ENCODE peak calls at places on chromosome X, in ten cellular contexts. One of them, this sample, is unnamed.

GRCh38 chrX:80139564-80139963 is 125.0 kb downstream of the TBX22 start:
- DNase-seq in neuronal stem cell: peak
- DNase-seq in naive thymus-derived CD4-positive, alpha-beta T cell: no peak
- DNase-seq in left ventricle myocardium superior: no peak
- DNase-seq in heart left ventricle: no peak
- DNase-seq in HS-5: no peak
- DNase-seq in activated T-helper 9 cell treated with anti-CD3 and anti-CD28 coated beads, Interleukin-2, amount 50 U/mL, for 16 hours: no peak
- DNase-seq in right atrium auricular region: no peak
- DNase-seq in stimulated activated CD4-positive, alpha-beta T cell treated with anti-CD3 and anti-CD28 coated beads, Interleukin-2, amount 100 ng/mL, for 48 hours: no peak
- DNase-seq in activated T-cell treated with anti-CD3 and anti-CD28 coated beads for 1 hour: no peak
- DNase-seq in this sample: no peak

GRCh38 chrX:28586891-28587635 is at the start of gene IL1RAPL1:
- DNase-seq in neuronal stem cell: no peak
- DNase-seq in left ventricle myocardium superior: no peak
- DNase-seq in heart left ventricle: no peak
- DNase-seq in stimulated activated CD4-positive, alpha-beta T cell treated with anti-CD3 and anti-CD28 coated beads, Interleukin-2, amount 100 ng/mL, for 48 hours: no peak
- DNase-seq in naive thymus-derived CD4-positive, alpha-beta T cell: no peak
- DNase-seq in right atrium auricular region: no peak
- DNase-seq in activated T-helper 9 cell treated with anti-CD3 and anti-CD28 coated beads, Interleukin-2, amount 50 U/mL, for 16 hours: no peak
- DNase-seq in HS-5: peak
- DNase-seq in activated T-cell treated with anti-CD3 and anti-CD28 coated beads for 1 hour: no peak
- DNase-seq in this sample: no peak

GRCh38 chrX:18377802-18378201 is 23.3 kb upstream of the SCML2 start:
- DNase-seq in activated T-cell treated with anti-CD3 and anti-CD28 coated beads for 1 hour: no peak
- DNase-seq in activated T-helper 9 cell treated with anti-CD3 and anti-CD28 coated beads, Interleukin-2, amount 50 U/mL, for 16 hours: no peak
- DNase-seq in HS-5: no peak
- DNase-seq in left ventricle myocardium superior: no peak
- DNase-seq in naive thymus-derived CD4-positive, alpha-beta T cell: peak
- DNase-seq in neuronal stem cell: no peak
- DNase-seq in stimulated activated CD4-positive, alpha-beta T cell treated with anti-CD3 and anti-CD28 coated beads, Interleukin-2, amount 100 ng/mL, for 48 hours: no peak
- DNase-seq in right atrium auricular region: no peak
- DNase-seq in heart left ventricle: no peak
- DNase-seq in this sample: peak

GRCh38 chrX:133414399-133415275 is 652 bp downstream of the GPC4 start:
- DNase-seq in HS-5: no peak
- DNase-seq in neuronal stem cell: no peak
- DNase-seq in activated T-cell treated with anti-CD3 and anti-CD28 coated beads for 1 hour: no peak
- DNase-seq in activated T-helper 9 cell treated with anti-CD3 and anti-CD28 coated beads, Interleukin-2, amount 50 U/mL, for 16 hours: no peak
- DNase-seq in left ventricle myocardium superior: peak
- DNase-seq in naive thymus-derived CD4-positive, alpha-beta T cell: no peak
- DNase-seq in stimulated activated CD4-positive, alpha-beta T cell treated with anti-CD3 and anti-CD28 coated beads, Interleukin-2, amount 100 ng/mL, for 48 hours: no peak
- DNase-seq in heart left ventricle: no peak
- DNase-seq in right atrium auricular region: no peak
- DNase-seq in this sample: peak

GRCh38 chrX:31333181-31333831 is 261.5 kb upstream of the FTHL17 start:
- DNase-seq in activated T-cell treated with anti-CD3 and anti-CD28 coated beads for 1 hour: no peak
- DNase-seq in neuronal stem cell: no peak
- DNase-seq in left ventricle myocardium superior: no peak
- DNase-seq in stimulated activated CD4-positive, alpha-beta T cell treated with anti-CD3 and anti-CD28 coated beads, Interleukin-2, amount 100 ng/mL, for 48 hours: no peak
- DNase-seq in right atrium auricular region: no peak
- DNase-seq in naive thymus-derived CD4-positive, alpha-beta T cell: no peak
- DNase-seq in heart left ventricle: no peak
- DNase-seq in HS-5: peak
- DNase-seq in activated T-helper 9 cell treated with anti-CD3 and anti-CD28 coated beads, Interleukin-2, amount 50 U/mL, for 16 hours: no peak
- DNase-seq in this sample: no peak

GRCh38 chrX:103664363-103664762 is 22.1 kb downstream of the MORF4L2 start:
- DNase-seq in activated T-helper 9 cell treated with anti-CD3 and anti-CD28 coated beads, Interleukin-2, amount 50 U/mL, for 16 hours: no peak
- DNase-seq in stimulated activated CD4-positive, alpha-beta T cell treated with anti-CD3 and anti-CD28 coated beads, Interleukin-2, amount 100 ng/mL, for 48 hours: no peak
- DNase-seq in HS-5: no peak
- DNase-seq in right atrium auricular region: no peak
- DNase-seq in left ventricle myocardium superior: no peak
- DNase-seq in naive thymus-derived CD4-positive, alpha-beta T cell: no peak
- DNase-seq in heart left ventricle: no peak
- DNase-seq in neuronal stem cell: no peak
- DNase-seq in activated T-cell treated with anti-CD3 and anti-CD28 coated beads for 1 hour: no peak
- DNase-seq in this sample: peak

GRCh38 chrX:139877710-139878414 is 55.0 kb downstream of the ATP11C start:
- DNase-seq in activated T-helper 9 cell treated with anti-CD3 and anti-CD28 coated beads, Interleukin-2, amount 50 U/mL, for 16 hours: no peak
- DNase-seq in naive thymus-derived CD4-positive, alpha-beta T cell: no peak
- DNase-seq in neuronal stem cell: no peak
- DNase-seq in heart left ventricle: no peak
- DNase-seq in activated T-cell treated with anti-CD3 and anti-CD28 coated beads for 1 hour: no peak
- DNase-seq in right atrium auricular region: no peak
- DNase-seq in stimulated activated CD4-positive, alpha-beta T cell treated with anti-CD3 and anti-CD28 coated beads, Interleukin-2, amount 100 ng/mL, for 48 hours: no peak
- DNase-seq in left ventricle myocardium superior: no peak
- DNase-seq in HS-5: no peak
- DNase-seq in this sample: no peak

GRCh38 chrX:68112321-68112720 is 321.0 kb downstream of the OPHN1 start:
- DNase-seq in activated T-helper 9 cell treated with anti-CD3 and anti-CD28 coated beads, Interleukin-2, amount 50 U/mL, for 16 hours: no peak
- DNase-seq in activated T-cell treated with anti-CD3 and anti-CD28 coated beads for 1 hour: no peak
- DNase-seq in HS-5: no peak
- DNase-seq in left ventricle myocardium superior: no peak
- DNase-seq in stimulated activated CD4-positive, alpha-beta T cell treated with anti-CD3 and anti-CD28 coated beads, Interleukin-2, amount 100 ng/mL, for 48 hours: no peak
- DNase-seq in right atrium auricular region: no peak
- DNase-seq in naive thymus-derived CD4-positive, alpha-beta T cell: no peak
- DNase-seq in neuronal stem cell: no peak
- DNase-seq in heart left ventricle: no peak
- DNase-seq in this sample: no peak

GRCh38 chrX:44748014-44748413 is 95.8 kb upstream of the DUSP21 start:
- DNase-seq in activated T-helper 9 cell treated with anti-CD3 and anti-CD28 coated beads, Interleukin-2, amount 50 U/mL, for 16 hours: no peak
- DNase-seq in HS-5: peak
- DNase-seq in activated T-cell treated with anti-CD3 and anti-CD28 coated beads for 1 hour: no peak
- DNase-seq in stimulated activated CD4-positive, alpha-beta T cell treated with anti-CD3 and anti-CD28 coated beads, Interleukin-2, amount 100 ng/mL, for 48 hours: no peak
- DNase-seq in left ventricle myocardium superior: no peak
- DNase-seq in naive thymus-derived CD4-positive, alpha-beta T cell: no peak
- DNase-seq in right atrium auricular region: no peak
- DNase-seq in heart left ventricle: no peak
- DNase-seq in neuronal stem cell: no peak
- DNase-seq in this sample: no peak

GRCh38 chrX:29478336-29479069 is 736.9 kb upstream of the MAGEB2 start:
- DNase-seq in right atrium auricular region: no peak
- DNase-seq in neuronal stem cell: peak
- DNase-seq in left ventricle myocardium superior: no peak
- DNase-seq in activated T-cell treated with anti-CD3 and anti-CD28 coated beads for 1 hour: no peak
- DNase-seq in HS-5: no peak
- DNase-seq in heart left ventricle: no peak
- DNase-seq in stimulated activated CD4-positive, alpha-beta T cell treated with anti-CD3 and anti-CD28 coated beads, Interleukin-2, amount 100 ng/mL, for 48 hours: no peak
- DNase-seq in activated T-helper 9 cell treated with anti-CD3 and anti-CD28 coated beads, Interleukin-2, amount 50 U/mL, for 16 hours: no peak
- DNase-seq in naive thymus-derived CD4-positive, alpha-beta T cell: no peak
- DNase-seq in this sample: peak

GRCh38 chrX:123392921-123393320 is 208.8 kb downstream of the GRIA3 start:
- DNase-seq in naive thymus-derived CD4-positive, alpha-beta T cell: no peak
- DNase-seq in activated T-helper 9 cell treated with anti-CD3 and anti-CD28 coated beads, Interleukin-2, amount 50 U/mL, for 16 hours: no peak
- DNase-seq in right atrium auricular region: no peak
- DNase-seq in neuronal stem cell: no peak
- DNase-seq in HS-5: no peak
- DNase-seq in left ventricle myocardium superior: no peak
- DNase-seq in activated T-cell treated with anti-CD3 and anti-CD28 coated beads for 1 hour: no peak
- DNase-seq in stimulated activated CD4-positive, alpha-beta T cell treated with anti-CD3 and anti-CD28 coated beads, Interleukin-2, amount 100 ng/mL, for 48 hours: no peak
- DNase-seq in heart left ventricle: no peak
- DNase-seq in this sample: no peak

GRCh38 chrX:132127748-132128147 is at the start of gene FRMD7:
- DNase-seq in stimulated activated CD4-positive, alpha-beta T cell treated with anti-CD3 and anti-CD28 coated beads, Interleukin-2, amount 100 ng/mL, for 48 hours: no peak
- DNase-seq in activated T-helper 9 cell treated with anti-CD3 and anti-CD28 coated beads, Interleukin-2, amount 50 U/mL, for 16 hours: no peak
- DNase-seq in HS-5: no peak
- DNase-seq in left ventricle myocardium superior: no peak
- DNase-seq in heart left ventricle: no peak
- DNase-seq in neuronal stem cell: no peak
- DNase-seq in naive thymus-derived CD4-positive, alpha-beta T cell: no peak
- DNase-seq in right atrium auricular region: no peak
- DNase-seq in activated T-cell treated with anti-CD3 and anti-CD28 coated beads for 1 hour: no peak
- DNase-seq in this sample: peak

GRCh38 chrX:40694833-40695232 is 40.5 kb downstream of the MED14 start:
- DNase-seq in right atrium auricular region: no peak
- DNase-seq in neuronal stem cell: no peak
- DNase-seq in activated T-helper 9 cell treated with anti-CD3 and anti-CD28 coated beads, Interleukin-2, amount 50 U/mL, for 16 hours: no peak
- DNase-seq in left ventricle myocardium superior: no peak
- DNase-seq in HS-5: no peak
- DNase-seq in stimulated activated CD4-positive, alpha-beta T cell treated with anti-CD3 and anti-CD28 coated beads, Interleukin-2, amount 100 ng/mL, for 48 hours: no peak
- DNase-seq in naive thymus-derived CD4-positive, alpha-beta T cell: no peak
- DNase-seq in activated T-cell treated with anti-CD3 and anti-CD28 coated beads for 1 hour: no peak
- DNase-seq in heart left ventricle: no peak
- DNase-seq in this sample: no peak

GRCh38 chrX:31658360-31658759 is 586.5 kb upstream of the FTHL17 start:
- DNase-seq in activated T-helper 9 cell treated with anti-CD3 and anti-CD28 coated beads, Interleukin-2, amount 50 U/mL, for 16 hours: no peak
- DNase-seq in stimulated activated CD4-positive, alpha-beta T cell treated with anti-CD3 and anti-CD28 coated beads, Interleukin-2, amount 100 ng/mL, for 48 hours: no peak
- DNase-seq in naive thymus-derived CD4-positive, alpha-beta T cell: no peak
- DNase-seq in left ventricle myocardium superior: no peak
- DNase-seq in activated T-cell treated with anti-CD3 and anti-CD28 coated beads for 1 hour: no peak
- DNase-seq in neuronal stem cell: no peak
- DNase-seq in heart left ventricle: no peak
- DNase-seq in HS-5: no peak
- DNase-seq in right atrium auricular region: no peak
- DNase-seq in this sample: no peak

This sample was measured in body of pancreas.